ENCODE peak calls at places on chromosomes 6 and 20, in eight cellular contexts. Q, T, H, M, U, R, Z and Y are unnamed samples.

GRCh38 chr6:124772733-124773319 is 189.4 kb upstream of the RNF217 start:
- DNase-seq in T (no peak), Q (no peak), M (no peak), U (no peak), R (no peak), H (no peak), Z (no peak), Y (peak; percentile 15)

GRCh38 chr6:105178636-105179035 is 1.2 kb downstream of the POPDC3 start:
- DNase-seq in Q (no peak), H (no peak), U (no peak), Z (no peak), R (no peak), T (no peak), M (no peak), Y (no peak)

GRCh38 chr20:23242104-23242503 is 108.5 kb upstream of the NXT1 start:
- DNase-seq in Q (no peak), Z (no peak), U (no peak), H (no peak), M (no peak), T (no peak), R (no peak), Y (no peak)

GRCh38 chr6:56647172-56647762 is 4.6 kb upstream of the DST start:
- DNase-seq in Q (no peak), Z (no peak), M (no peak), T (no peak), R (no peak), U (no peak), H (no peak), Y (no peak)

GRCh38 chr20:47990507-47991132 is 205.3 kb upstream of the SULF2 start:
- DNase-seq in U (no peak), Q (no peak), Z (no peak), T (no peak), R (no peak), H (no peak), M (no peak), Y (no peak)

GRCh38 chr6:45327956-45328522 is at the start of gene RUNX2:
- DNase-seq in U (peak; percentile 95), R (no peak), H (no peak), Z (peak; percentile 47), T (no peak), Q (peak; percentile 60), M (no peak), Y (peak; percentile 17)

GRCh38 chr6:11964729-11965128 is 47.4 kb upstream of the HIVEP1 start:
- DNase-seq in T (no peak), R (no peak), H (no peak), Q (no peak), U (no peak), Z (no peak), M (no peak), Y (peak; percentile 44)

GRCh38 chr6:132072831-132073230 is 121.7 kb upstream of the CCN2 start:
- DNase-seq in M (no peak), R (no peak), H (no peak), T (no peak), Z (no peak), U (peak; percentile 70), Q (no peak), Y (no peak)

GRCh38 chr6:70037445-70037844 is 171.1 kb downstream of the COL19A1 start:
- DNase-seq in R (no peak), T (no peak), M (no peak), U (no peak), H (no peak), Q (no peak), Z (no peak), Y (no peak)

GRCh38 chr6:161215876-161216615 is 57.8 kb downstream of the AGPAT4 start:
- DNase-seq in M (no peak), U (no peak), Q (no peak), Z (peak; percentile 73), H (no peak), R (no peak), T (no peak), Y (no peak)

GRCh38 chr6:137637161-137637560 is 143.0 kb upstream of the OLIG3 start:
- DNase-seq in Z (peak; percentile 96), T (no peak), R (no peak), Q (peak; percentile 96), H (no peak), M (no peak), U (peak; percentile 100), Y (no peak)

GRCh38 chr6:20302702-20303251 is 90.5 kb upstream of the MBOAT1 start:
- DNase-seq in Q (no peak), R (no peak), U (no peak), H (no peak), M (no peak), Z (peak; percentile 84), T (no peak), Y (peak; percentile 30)

GRCh38 chr6:148746363-148747144 is at the start of gene UST:
- DNase-seq in R (peak; percentile 75), U (peak; percentile 97), M (peak; percentile 89), Q (peak; percentile 94), Z (peak; percentile 96), H (peak; percentile 10), T (peak; percentile 84), Y (peak; percentile 89)

GRCh38 chr6:53239526-53239925 is 90.9 kb upstream of the GCM1 start:
- DNase-seq in H (no peak), Q (no peak), T (no peak), U (no peak), R (no peak), Z (no peak), M (no peak), Y (no peak)

GRCh38 chr20:47574616-47575401 is 73.1 kb downstream of the NCOA3 start:
- DNase-seq in M (no peak), U (no peak), T (no peak), R (peak; percentile 15), Q (no peak), Z (no peak), H (peak; percentile 73), Y (peak; percentile 47)

GRCh38 chr6:16286151-16286522 is 47.8 kb downstream of the GMPR start:
- DNase-seq in M (peak; percentile 83), T (peak; percentile 84), H (peak; percentile 76), U (peak; percentile 24), Q (no peak), R (peak; percentile 77), Z (peak; percentile 52), Y (peak; percentile 87)

GRCh38 chr6:145189836-145190235 is 545.5 kb downstream of the EPM2A start:
- DNase-seq in R (no peak), Z (no peak), M (no peak), H (no peak), U (no peak), T (no peak), Q (no peak), Y (no peak)

GRCh38 chr6:4396032-4396431 is 260.7 kb upstream of the ECI2 start:
- DNase-seq in Z (no peak), H (no peak), M (no peak), T (no peak), Q (no peak), R (no peak), U (no peak), Y (no peak)
- TF ChIP-seq CTCF in Z (peak; percentile 20), H (no peak), M (no peak), T (no peak), Q (no peak), R (no peak), U (peak; percentile 16), Y (no peak)

DNA sequence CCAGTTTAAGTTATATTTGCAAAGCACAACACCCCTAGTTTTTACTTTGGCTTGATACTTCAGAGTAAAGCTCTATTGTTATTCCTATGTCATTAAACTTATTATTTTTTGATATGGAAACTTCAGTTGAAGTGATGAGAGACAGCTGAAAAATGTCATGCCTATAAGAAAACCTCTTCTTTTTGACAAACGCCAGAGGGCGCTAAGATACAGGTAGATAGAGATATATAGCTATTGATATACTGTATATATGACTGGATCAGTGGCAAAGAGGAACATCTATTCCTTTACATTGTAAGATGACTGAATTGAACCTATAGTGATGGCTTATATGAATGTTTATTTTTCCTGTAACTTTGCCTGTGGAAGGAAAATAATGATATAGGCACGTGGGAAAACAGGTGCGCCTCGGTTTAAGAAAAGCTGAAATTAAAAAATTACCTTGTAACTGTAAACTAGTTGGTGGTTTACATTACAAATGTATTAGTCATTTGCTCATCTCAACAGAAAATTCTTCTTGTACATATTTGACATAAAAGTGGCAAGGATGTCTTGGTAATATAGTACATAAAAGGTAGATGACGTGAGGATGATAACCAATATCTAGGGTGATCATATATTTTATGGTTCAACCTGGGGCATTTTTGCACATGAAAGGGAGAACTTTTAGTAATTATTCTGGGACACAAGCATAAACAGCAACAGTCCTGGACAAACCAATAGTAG is 74.1 kb downstream of the LAMA4 start:
- DNase-seq in T (peak; percentile 50), Q (peak; percentile 61), U (peak; percentile 92), H (peak; percentile 72), Z (peak; percentile 91), R (peak; percentile 57), M (no peak), Y (peak; percentile 82)
- TF ChIP-seq CTCF in T (peak; percentile 77), Q (peak; percentile 58), U (peak; percentile 65), H (peak; percentile 69), Z (peak; percentile 63), R (peak; percentile 28), M (peak; percentile 63), Y (peak; percentile 57)

DNA sequence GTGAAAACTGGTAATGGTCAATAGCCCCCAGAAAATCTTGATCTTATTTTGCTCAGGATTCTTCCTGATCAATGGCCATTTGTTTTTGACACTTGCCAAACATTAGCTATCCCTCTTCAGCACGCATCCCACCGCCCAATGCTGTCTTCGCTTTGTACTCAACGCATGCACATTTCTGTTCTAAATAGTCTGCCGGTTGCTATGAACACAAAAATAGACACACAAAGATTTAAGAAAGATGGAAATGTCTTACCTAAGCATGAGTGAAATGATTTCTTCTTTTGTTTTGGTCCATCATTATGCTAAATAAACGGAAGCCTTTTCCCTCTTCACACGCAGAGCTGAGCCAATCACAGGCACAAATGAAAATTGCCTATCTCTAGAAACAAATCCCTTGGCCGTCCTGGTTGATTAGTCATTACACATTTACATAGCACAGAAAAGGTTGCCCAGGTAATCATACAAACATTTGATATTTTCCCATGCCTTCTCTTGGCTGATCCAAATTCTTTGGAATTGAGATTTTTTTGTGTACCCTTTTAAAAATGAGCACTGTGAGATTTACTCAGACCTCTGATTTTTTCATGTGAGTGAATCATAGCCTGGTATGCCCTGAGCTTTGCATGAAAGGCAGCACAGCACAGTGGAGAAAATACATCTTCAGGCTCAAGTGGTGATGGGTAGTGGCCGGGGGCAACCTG is 70.5 kb upstream of the FAM184A start:
- DNase-seq in H (no peak), R (no peak), M (no peak), T (no peak), Z (no peak), Q (no peak), U (peak; percentile 78), Y (no peak)
- TF ChIP-seq CTCF in H (no peak), R (no peak), M (peak; percentile 8), T (no peak), Z (no peak), Q (no peak), U (no peak), Y (no peak)

DNA sequence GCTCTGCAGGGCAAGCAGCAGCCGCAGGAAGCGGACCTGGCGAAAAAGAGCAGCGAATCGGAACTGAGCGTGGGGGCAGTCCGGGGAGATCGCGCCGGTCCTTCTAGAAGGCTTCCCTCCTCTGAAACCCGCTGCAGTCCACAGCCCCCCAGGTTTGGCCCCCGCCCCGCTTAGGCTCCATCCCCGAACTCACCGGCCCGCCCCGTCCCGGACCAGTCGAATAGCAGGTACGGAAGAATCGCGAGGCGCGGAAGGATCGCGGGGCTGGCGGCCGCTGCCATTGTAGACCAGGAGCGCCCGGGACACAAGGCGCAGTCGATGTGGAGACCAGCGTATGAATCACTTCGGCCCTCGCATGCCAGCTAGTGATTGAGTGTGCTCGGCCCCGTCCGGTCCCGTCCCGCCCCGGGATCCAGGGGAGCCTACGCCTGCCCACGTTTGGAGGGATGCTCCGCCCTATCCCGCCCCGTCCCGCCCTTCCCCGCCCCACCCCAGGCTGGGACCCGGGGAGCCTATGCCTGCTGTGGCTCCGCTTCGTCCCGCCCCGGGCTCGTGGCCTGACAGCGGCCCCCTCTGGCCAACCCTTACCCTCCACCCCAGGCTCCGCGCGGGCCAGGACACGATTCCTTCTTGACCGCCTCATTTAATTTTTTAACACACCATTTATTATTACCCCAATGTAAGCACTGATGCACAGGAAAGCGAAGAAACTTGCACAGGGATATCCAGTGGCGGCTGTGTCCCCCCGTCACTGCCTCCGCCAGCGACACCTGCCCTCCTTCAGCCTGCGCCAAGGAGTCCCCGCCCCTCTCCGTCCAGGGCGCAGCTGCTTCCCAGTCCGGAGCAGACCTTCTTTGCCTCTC is at the start of gene ULBP3:
- DNase-seq in T (peak; percentile 90), H (peak; percentile 93), R (peak; percentile 84), Q (peak; percentile 85), U (peak; percentile 87), Z (peak; percentile 90), M (peak; percentile 83), Y (peak; percentile 95)
- TF ChIP-seq CTCF in T (peak; percentile 45), H (peak; percentile 57), R (peak; percentile 44), Q (peak; percentile 62), U (peak; percentile 60), Z (peak; percentile 57), M (no peak), Y (peak; percentile 55)